ENCODE peak calls at places on chromosomes 16 and 17, in seven cellular contexts. H is NCI-H1417 treated with DMSO at 0.1 percent for 48 hours, W is nephron progenitor cell, C is T1000, Z is SK-MEL-5, A is GM12864, P is amniotic epithelial cell. V is an unnamed sample.

GRCh38 chr16:57738844-57739243 is 3.3 kb downstream of the KATNB1 start:
- DNase-seq in P (no peak), H (no peak), Z (no peak), A (no peak), W (no peak), C (no peak), V (no peak)

GRCh38 chr17:41962111-41962510 is 4.5 kb upstream of the CNP start:
- DNase-seq in Z (no peak), A (no peak), C (no peak), W (no peak), H (no peak), P (no peak), V (no peak)

GRCh38 chr17:68697850-68698313 is 96.7 kb upstream of the FAM20A start:
- DNase-seq in W (no peak), A (no peak), C (no peak), Z (no peak), P (peak; percentile 93), H (no peak), V (no peak)

GRCh38 chr17:15255713-15256454 is 9.2 kb downstream of the PMP22 start:
- DNase-seq in C (no peak), Z (no peak), A (no peak), H (no peak), P (peak; percentile 84), W (no peak), V (no peak)

GRCh38 chr16:72946474-72947194 is 101.3 kb downstream of the ZFHX3 start:
- DNase-seq in P (peak; percentile 83), W (no peak), H (no peak), C (no peak), Z (no peak), A (no peak), V (no peak)

GRCh38 chr16:29825145-29826044 is 5.1 kb downstream of the MVP start:
- DNase-seq in A (no peak), Z (no peak), H (no peak), C (peak; percentile 60), W (no peak), P (peak; percentile 72), V (no peak)

GRCh38 chr17:3879591-3880417 is 13.0 kb downstream of the CAMKK1 start:
- DNase-seq in P (peak; percentile 19), A (no peak), C (no peak), Z (no peak), W (no peak), H (no peak), V (no peak)

GRCh38 chr17:72778161-72779151 is 314.0 kb downstream of the SLC39A11 start:
- DNase-seq in W (no peak), C (no peak), A (no peak), P (no peak), Z (no peak), H (no peak), V (no peak)

GRCh38 chr17:79927136-79927661 is 88.0 kb upstream of the CBX4 start:
- DNase-seq in W (no peak), P (no peak), Z (no peak), C (no peak), A (no peak), H (no peak), V (no peak)

GRCh38 chr16:84144301-84144858 is 597 bp downstream of the HSDL1 start:
- DNase-seq in Z (no peak), H (no peak), A (no peak), W (peak; percentile 55), C (no peak), P (peak; percentile 4), V (no peak)

GRCh38 chr17:29588561-29589411 is 662 bp downstream of the GIT1 start:
- DNase-seq in P (peak; percentile 16), H (no peak), A (no peak), W (no peak), C (no peak), Z (peak; percentile 4), V (no peak)

GRCh38 chr16:79662673-79663313 is 62.3 kb upstream of the MAF start:
- DNase-seq in W (no peak), P (no peak), H (no peak), C (no peak), A (no peak), Z (no peak), V (no peak)

GRCh38 chr16:69726313-69727060 is at the start of gene NQO1:
- DNase-seq in H (peak; percentile 81), W (peak; percentile 93), Z (peak; percentile 98), P (peak; percentile 96), C (peak; percentile 94), A (peak; percentile 83), V (peak; percentile 81)

GRCh38 chr16:14362774-14363371 is 267.2 kb downstream of the PARN start:
- DNase-seq in P (no peak), W (no peak), Z (no peak), A (no peak), C (no peak), H (no peak), V (no peak)

GRCh38 chr17:30950669-30951399 is 20.0 kb upstream of the RNF135 start:
- DNase-seq in P (peak; percentile 88), H (no peak), A (no peak), C (peak; percentile 7), W (no peak), Z (no peak), V (no peak)

GRCh38 chr16:88993006-88993787 is 16.2 kb upstream of the CBFA2T3 start:
- DNase-seq in P (no peak), Z (no peak), A (no peak), W (no peak), C (no peak), H (no peak), V (no peak)

GRCh38 chr17:12627177-12627629 is 38.5 kb upstream of the MYOCD start:
- DNase-seq in P (peak; percentile 97), A (no peak), Z (no peak), H (no peak), C (peak; percentile 85), W (no peak), V (no peak)

GRCh38 chr17:38925263-38925995 is at the start of gene LASP1NB:
- DNase-seq in A (no peak), W (peak; percentile 65), C (no peak), Z (no peak), P (peak; percentile 63), H (no peak), V (no peak)

GRCh38 chr17:8598913-8599312 is 31.6 kb downstream of the MYH10 start:
- DNase-seq in P (no peak), Z (no peak), C (no peak), H (no peak), A (no peak), W (no peak), V (no peak)

GRCh38 chr16:4393243-4393606 is 21.6 kb downstream of the VASN start:
- DNase-seq in P (no peak), A (no peak), Z (no peak), C (no peak), H (no peak), W (no peak), V (no peak)

GRCh38 chr16:4515611-4516233 is 22.9 kb downstream of the CDIP1 start:
- DNase-seq in C (no peak), W (no peak), H (no peak), A (peak; percentile 39), Z (peak; percentile 55), P (no peak), V (peak; percentile 52)

GRCh38 chr16:75019007-75019406 is 20.2 kb downstream of the ZNRF1 start:
- DNase-seq in P (no peak), W (no peak), H (no peak), A (no peak), Z (no peak), C (no peak), V (no peak)

GRCh38 chr16:88975511-88976061 is 1.4 kb downstream of the CBFA2T3 start:
- DNase-seq in H (no peak), P (no peak), W (no peak), Z (no peak), A (no peak), C (no peak), V (no peak)

GRCh38 chr16:56946767-56947603 is 14.8 kb upstream of the CETP start:
- DNase-seq in A (no peak), W (no peak), C (no peak), H (no peak), Z (no peak), P (no peak), V (no peak)

GRCh38 chr17:66386789-66387351 is 84.5 kb downstream of the PRKCA start:
- DNase-seq in A (no peak), P (peak; percentile 75), C (no peak), H (no peak), Z (no peak), W (no peak), V (no peak)

GRCh38 chr17:77948690-77949114 is 9.8 kb upstream of the TNRC6C start:
- DNase-seq in A (no peak), W (peak; percentile 35), C (no peak), H (no peak), Z (peak; percentile 89), P (peak; percentile 72), V (no peak)

GRCh38 chr16:695355-696089 is 5.3 kb upstream of the WDR24 start:
- DNase-seq in W (peak; percentile 57), C (no peak), Z (no peak), P (no peak), H (peak; percentile 54), A (no peak), V (no peak)

GRCh38 chr17:31488264-31488981 is 96.9 kb downstream of the RAB11FIP4 start:
- DNase-seq in C (no peak), A (no peak), W (peak; percentile 31), H (no peak), Z (no peak), P (no peak), V (no peak)

GRCh38 chr16:81625544-81626152 is 153.4 kb upstream of the PLCG2 start:
- DNase-seq in Z (no peak), H (no peak), C (peak; percentile 67), P (no peak), A (no peak), W (no peak), V (no peak)

GRCh38 chr16:69732101-69732500 is 5.7 kb upstream of the NQO1 start:
- DNase-seq in W (no peak), H (no peak), Z (no peak), P (no peak), C (no peak), A (no peak), V (no peak)

GRCh38 chr17:12320286-12320685 is 299.6 kb downstream of the MAP2K4 start:
- DNase-seq in A (no peak), Z (no peak), W (no peak), H (no peak), C (peak; percentile 46), P (peak; percentile 47), V (no peak)

GRCh38 chr17:81599719-81600486 is 37.0 kb downstream of the NPLOC4 start:
- DNase-seq in H (no peak), W (no peak), A (no peak), Z (no peak), P (peak; percentile 78), C (no peak), V (no peak)

GRCh38 chr16:20398603-20399002 is 5.9 kb downstream of the PDILT start:
- DNase-seq in H (no peak), W (no peak), C (no peak), A (no peak), P (no peak), Z (no peak), V (no peak)

GRCh38 chr17:74807925-74808324 is 31.8 kb upstream of the NAT9 start:
- DNase-seq in A (no peak), Z (no peak), P (no peak), C (no peak), W (no peak), H (no peak), V (no peak)

V was measured in GM12878.